ENCODE peak calls at places on chromosomes 6 and 20, in four cellular contexts. One of them, this sample, is unnamed.

GRCh38 chr20:2707353-2708072 is 14.9 kb downstream of the EBF4 start:
- DNase-seq in PC-3: no peak
- DNase-seq in kidney tubule cell: no peak
- DNase-seq in left colon: no peak
- DNase-seq in this sample: no peak

GRCh38 chr6:157648561-157648960 is 174.5 kb upstream of the SNX9 start:
- DNase-seq in PC-3: no peak
- DNase-seq in kidney tubule cell: peak; percentile 74
- DNase-seq in left colon: no peak
- DNase-seq in this sample: no peak

GRCh38 chr20:61278296-61278695 is 26.2 kb downstream of the CDH4 start:
- DNase-seq in PC-3: no peak
- DNase-seq in kidney tubule cell: no peak
- DNase-seq in left colon: no peak
- DNase-seq in this sample: no peak

GRCh38 chr6:160071805-160072687 is 49.6 kb upstream of the SLC22A1 start:
- DNase-seq in PC-3: peak; percentile 9
- DNase-seq in kidney tubule cell: no peak
- DNase-seq in left colon: no peak
- DNase-seq in this sample: no peak

GRCh38 chr6:20575125-20575524 is 40.9 kb downstream of the CDKAL1 start:
- DNase-seq in PC-3: no peak
- DNase-seq in kidney tubule cell: no peak
- DNase-seq in left colon: peak; percentile 11
- DNase-seq in this sample: no peak

GRCh38 chr20:49889943-49890650 is 25.2 kb downstream of the SPATA2 start:
- DNase-seq in PC-3: peak; percentile 40
- DNase-seq in kidney tubule cell: no peak
- DNase-seq in left colon: no peak
- DNase-seq in this sample: no peak

GRCh38 chr20:38673731-38674177 is 50.5 kb upstream of the SLC32A1 start:
- DNase-seq in PC-3: no peak
- DNase-seq in kidney tubule cell: peak; percentile 25
- DNase-seq in left colon: no peak
- DNase-seq in this sample: no peak

GRCh38 chr6:33748851-33749250 is 2.1 kb upstream of the IP6K3 start:
- DNase-seq in PC-3: no peak
- DNase-seq in kidney tubule cell: no peak
- DNase-seq in left colon: no peak
- DNase-seq in this sample: no peak

GRCh38 chr6:33126101-33126714 is 50.4 kb downstream of the HLA-DPB1 start:
- DNase-seq in PC-3: peak; percentile 62
- DNase-seq in kidney tubule cell: peak; percentile 36
- DNase-seq in left colon: peak; percentile 87
- DNase-seq in this sample: peak; percentile 52

GRCh38 chr6:49564552-49564951 is 14.1 kb downstream of the C6orf141 start:
- DNase-seq in PC-3: no peak
- DNase-seq in kidney tubule cell: no peak
- DNase-seq in left colon: no peak
- DNase-seq in this sample: no peak

GRCh38 chr20:54680872-54681297 is 205.5 kb downstream of the DOK5 start:
- DNase-seq in PC-3: peak; percentile 75
- DNase-seq in kidney tubule cell: peak; percentile 51
- DNase-seq in left colon: peak; percentile 19
- DNase-seq in this sample: no peak

GRCh38 chr6:136920858-136921520 is 1.1 kb upstream of the SLC35D3 start:
- DNase-seq in PC-3: no peak
- DNase-seq in kidney tubule cell: peak; percentile 4
- DNase-seq in left colon: peak; percentile 50
- DNase-seq in this sample: no peak

GRCh38 chr6:14573267-14573666 is 455.7 kb downstream of the CD83 start:
- DNase-seq in PC-3: no peak
- DNase-seq in kidney tubule cell: no peak
- DNase-seq in left colon: no peak
- DNase-seq in this sample: no peak

GRCh38 chr20:10172998-10173655 is 45.5 kb upstream of the SNAP25 start:
- DNase-seq in PC-3: no peak
- DNase-seq in kidney tubule cell: no peak
- DNase-seq in left colon: no peak
- DNase-seq in this sample: no peak

GRCh38 chr6:3231213-3232016 is 4.0 kb upstream of the TUBB2B start:
- DNase-seq in PC-3: peak; percentile 70
- DNase-seq in kidney tubule cell: peak; percentile 85
- DNase-seq in left colon: peak; percentile 88
- DNase-seq in this sample: peak; percentile 73

GRCh38 chr6:3610206-3610605 is 141.3 kb downstream of the PXDC1 start:
- DNase-seq in PC-3: peak; percentile 95
- DNase-seq in kidney tubule cell: no peak
- DNase-seq in left colon: no peak
- DNase-seq in this sample: peak; percentile 56

GRCh38 chr6:116651916-116652315 is 16.6 kb downstream of the ZUP1 start:
- DNase-seq in PC-3: no peak
- DNase-seq in kidney tubule cell: no peak
- DNase-seq in left colon: no peak
- DNase-seq in this sample: no peak

GRCh38 chr20:41456341-41456740 is 89.7 kb upstream of the EMILIN3 start:
- DNase-seq in PC-3: no peak
- DNase-seq in kidney tubule cell: no peak
- DNase-seq in left colon: no peak
- DNase-seq in this sample: no peak

GRCh38 chr6:160139420-160139851 is 17.8 kb downstream of the SLC22A1 start:
- DNase-seq in PC-3: peak; percentile 81
- DNase-seq in kidney tubule cell: peak; percentile 79
- DNase-seq in left colon: no peak
- DNase-seq in this sample: no peak

GRCh38 chr6:117482240-117483003 is at the start of gene DCBLD1:
- DNase-seq in PC-3: peak; percentile 79
- DNase-seq in kidney tubule cell: peak; percentile 88
- DNase-seq in left colon: peak; percentile 85
- DNase-seq in this sample: peak; percentile 63

GRCh38 chr6:156699017-156699421 is 78.2 kb upstream of the ARID1B start:
- DNase-seq in PC-3: peak; percentile 91
- DNase-seq in kidney tubule cell: peak; percentile 86
- DNase-seq in left colon: no peak
- DNase-seq in this sample: no peak

GRCh38 chr6:28940294-28940858 is 16.6 kb upstream of the TRIM27 start:
- DNase-seq in PC-3: peak; percentile 71
- DNase-seq in kidney tubule cell: peak; percentile 80
- DNase-seq in left colon: peak; percentile 48
- DNase-seq in this sample: peak; percentile 75

GRCh38 chr20:44961868-44962267 is 1.7 kb upstream of the TOMM34 start:
- DNase-seq in PC-3: peak; percentile 68
- DNase-seq in kidney tubule cell: peak; percentile 61
- DNase-seq in left colon: no peak
- DNase-seq in this sample: no peak

GRCh38 chr20:46704714-46705377 is 4.6 kb upstream of the SLC2A10 start:
- DNase-seq in PC-3: no peak
- DNase-seq in kidney tubule cell: no peak
- DNase-seq in left colon: no peak
- DNase-seq in this sample: no peak

GRCh38 chr6:153058291-153058690 is 55.8 kb upstream of the MTRF1L start:
- DNase-seq in PC-3: peak; percentile 41
- DNase-seq in kidney tubule cell: no peak
- DNase-seq in left colon: no peak
- DNase-seq in this sample: no peak

GRCh38 chr6:11324453-11325023 is 92.1 kb upstream of the NEDD9 start:
- DNase-seq in PC-3: no peak
- DNase-seq in kidney tubule cell: no peak
- DNase-seq in left colon: no peak
- DNase-seq in this sample: no peak

GRCh38 chr20:51230727-51231126 is 207.8 kb upstream of the KCNG1 start:
- DNase-seq in PC-3: no peak
- DNase-seq in kidney tubule cell: no peak
- DNase-seq in left colon: no peak
- DNase-seq in this sample: no peak

GRCh38 chr20:6007529-6008103 is 46.2 kb downstream of the LRRN4 start:
- DNase-seq in PC-3: peak; percentile 14
- DNase-seq in kidney tubule cell: no peak
- DNase-seq in left colon: no peak
- DNase-seq in this sample: no peak

GRCh38 chr20:23585449-23585807 is 17.1 kb upstream of the CST9L start:
- DNase-seq in PC-3: no peak
- DNase-seq in kidney tubule cell: no peak
- DNase-seq in left colon: no peak
- DNase-seq in this sample: no peak

GRCh38 chr20:38893485-38894090 is 32.6 kb upstream of the FAM83D start:
- DNase-seq in PC-3: peak; percentile 75
- DNase-seq in kidney tubule cell: peak; percentile 50
- DNase-seq in left colon: peak; percentile 80
- DNase-seq in this sample: peak; percentile 36

GRCh38 chr20:13819885-13820645 is 35.2 kb downstream of the NDUFAF5 start:
- DNase-seq in PC-3: peak; percentile 95
- DNase-seq in kidney tubule cell: peak; percentile 83
- DNase-seq in left colon: peak; percentile 15
- DNase-seq in this sample: peak; percentile 16

GRCh38 chr6:166736606-166737005 is 109.6 kb upstream of the RPS6KA2 start:
- DNase-seq in PC-3: peak; percentile 80
- DNase-seq in kidney tubule cell: peak; percentile 97
- DNase-seq in left colon: no peak
- DNase-seq in this sample: no peak

GRCh38 chr6:13733178-13733851 is 21.7 kb upstream of the RANBP9 start:
- DNase-seq in PC-3: peak; percentile 76
- DNase-seq in kidney tubule cell: peak; percentile 64
- DNase-seq in left colon: peak; percentile 32
- DNase-seq in this sample: peak; percentile 84

GRCh38 chr6:54992789-54993188 is 146.2 kb downstream of the FAM83B start:
- DNase-seq in PC-3: no peak
- DNase-seq in kidney tubule cell: peak; percentile 46
- DNase-seq in left colon: no peak
- DNase-seq in this sample: no peak

GRCh38 chr6:31495580-31495979 is 2.4 kb upstream of the MICB start:
- DNase-seq in PC-3: peak; percentile 57
- DNase-seq in kidney tubule cell: peak; percentile 57
- DNase-seq in left colon: no peak
- DNase-seq in this sample: no peak

GRCh38 chr6:22470454-22471368 is 98.7 kb upstream of the HDGFL1 start:
- DNase-seq in PC-3: peak; percentile 89
- DNase-seq in kidney tubule cell: peak; percentile 50
- DNase-seq in left colon: peak; percentile 56
- DNase-seq in this sample: peak; percentile 80

GRCh38 chr20:19802492-19803158 is 44.6 kb downstream of the RIN2 start:
- DNase-seq in PC-3: peak; percentile 87
- DNase-seq in kidney tubule cell: peak; percentile 98
- DNase-seq in left colon: peak; percentile 31
- DNase-seq in this sample: no peak

GRCh38 chr6:48111143-48111506 is at the start of gene PTCHD4:
- DNase-seq in PC-3: peak; percentile 6
- DNase-seq in kidney tubule cell: peak; percentile 51
- DNase-seq in left colon: no peak
- DNase-seq in this sample: peak; percentile 62

GRCh38 chr6:7257521-7258230 is 55.3 kb downstream of the SSR1 start:
- DNase-seq in PC-3: no peak
- DNase-seq in kidney tubule cell: no peak
- DNase-seq in left colon: no peak
- DNase-seq in this sample: no peak

This sample was measured in prostate gland.